ENCODE peak calls at places on chromosomes 4 and X, in four cellular contexts. J, Q, S and B are unnamed samples.
A peak's percentile ranks its signal among the peaks of the same experiment; 100 is the strongest.

GRCh38 chrX:13965531-13965930 is 64.2 kb downstream of the GEMIN8 start:
- DNase-seq in J (no peak), S (no peak), Q (no peak), B (no peak)

GRCh38 chrX:72308566-72309296 is 3.0 kb upstream of the CITED1 start:
- DNase-seq in J (peak; percentile 57), Q (peak; percentile 57), S (peak; percentile 68), B (no peak)

GRCh38 chrX:140141444-140142029 is 176.2 kb upstream of the CXorf66 start:
- DNase-seq in Q (peak; percentile 8), J (no peak), S (peak; percentile 41), B (no peak)

GRCh38 chr4:156154978-156155377 is 201.3 kb upstream of the CTSO start:
- DNase-seq in J (no peak), S (peak; percentile 41), Q (no peak), B (no peak)

GRCh38 chr4:123284166-123284565 is 112.4 kb upstream of the SPRY1 start:
- DNase-seq in J (peak; percentile 63), Q (no peak), S (no peak), B (no peak)

GRCh38 chr4:172061204-172061603 is 248.0 kb downstream of the GALNTL6 start:
- DNase-seq in J (no peak), Q (no peak), S (no peak), B (no peak)

GRCh38 chr4:38266616-38267015 is 306.4 kb downstream of the PTTG2 start:
- DNase-seq in J (peak; percentile 45), S (peak; percentile 79), Q (peak; percentile 37), B (peak; percentile 1)

GRCh38 chr4:165748321-165748720 is 124.7 kb upstream of the TLL1 start:
- DNase-seq in S (no peak), J (no peak), Q (no peak), B (no peak)

GRCh38 chr4:152629908-152630307 is 49.9 kb downstream of the TMEM154 start:
- DNase-seq in S (no peak), Q (no peak), J (no peak), B (no peak)

GRCh38 chrX:69124108-69124507 is 41.1 kb downstream of the PJA1 start:
- DNase-seq in Q (no peak), S (peak; percentile 56), J (peak; percentile 31), B (no peak)

GRCh38 chr4:147340111-147340510 is 140.8 kb upstream of the EDNRA start:
- DNase-seq in Q (peak; percentile 68), S (peak; percentile 84), J (peak; percentile 83), B (no peak)

GRCh38 chrX:40065291-40066046 is 32.3 kb downstream of the BCOR start:
- DNase-seq in S (no peak), Q (no peak), J (no peak), B (no peak)

GRCh38 chrX:40063555-40063954 is 34.2 kb downstream of the BCOR start:
- DNase-seq in J (no peak), Q (no peak), S (no peak), B (no peak)

GRCh38 chrX:40061871-40062524 is 35.8 kb downstream of the BCOR start:
- DNase-seq in Q (peak; percentile 52), S (no peak), J (no peak), B (no peak)

GRCh38 chrX:40062525-40063193 is 35.1 kb downstream of the BCOR start:
- DNase-seq in Q (peak; percentile 68), S (no peak), J (no peak), B (no peak)

GRCh38 chrX:40064055-40064597 is 33.6 kb downstream of the BCOR start:
- DNase-seq in Q (no peak), S (no peak), J (no peak), B (no peak)
- H3K4me2 ChIP-seq in Q (no peak overlapping the region), S (no peak overlapping the region), J (no peak overlapping the region), B (no peak overlapping the region)

GRCh38 chrX:40083979-40084359 is 13.8 kb downstream of the BCOR start:
- DNase-seq in S (no peak), Q (no peak), J (no peak), B (no peak)
- TF ChIP-seq EZH2 in S (no peak), Q (no peak), J (no peak), B (no peak)

GRCh38 chr4:7334521-7335275 is 100.0 kb downstream of the PSAPL1 start:
- DNase-seq in Q (peak; percentile 25), S (no peak), J (no peak), B (no peak)
- H3K27ac ChIP-seq in Q (no peak overlapping the region), S (no peak overlapping the region), J (no peak overlapping the region), B (no peak overlapping the region)

DNA sequence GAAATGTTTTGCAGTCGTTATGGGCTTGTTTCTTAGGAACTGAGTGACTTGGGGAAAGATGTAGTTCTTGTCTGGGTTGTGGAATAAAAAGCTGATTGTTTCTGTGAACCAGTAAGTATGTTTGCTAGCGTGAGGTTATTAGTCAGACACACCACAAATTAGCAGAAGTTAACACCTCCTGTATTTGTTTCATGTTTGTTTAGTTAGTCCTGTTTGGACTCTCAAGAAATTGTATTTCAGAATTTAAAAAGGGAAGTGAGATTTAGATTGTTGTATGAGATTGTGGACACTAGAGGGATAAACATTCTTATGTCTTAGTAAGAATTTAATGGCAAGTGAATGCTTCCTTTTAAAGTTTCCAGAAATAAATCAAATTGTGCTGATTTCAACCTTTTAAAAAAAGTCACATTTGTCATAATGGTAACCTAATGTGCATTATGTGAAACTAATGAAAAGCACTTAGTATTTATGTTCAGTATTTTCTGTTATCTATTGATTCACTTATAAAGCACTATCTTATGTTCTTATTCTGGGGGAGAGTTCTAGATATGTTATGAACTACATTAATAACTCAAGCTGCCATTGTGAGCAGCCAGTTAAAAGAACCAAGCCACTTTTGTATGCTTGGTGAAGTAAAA is 25.6 kb downstream of the ATP10D start:
- DNase-seq in Q (no peak), S (peak; percentile 60), J (no peak), B (no peak)
- H3K4me2 ChIP-seq in Q (no peak overlapping the region), S (peak overlapping the region; percentile 36), J (peak overlapping the region; percentile 16), B (peak overlapping the region; percentile 29)

GRCh38 chr4:143700420-143701352 is at the start of gene FREM3:
- DNase-seq in Q (peak; percentile 10), S (peak; percentile 17), J (no peak), B (no peak)
- TF ChIP-seq EZH2 in Q (peak; percentile 93), S (no peak), J (no peak), B (peak; percentile 90)

GRCh38 chrX:153507484-153508178 is 9.8 kb upstream of the ATP2B3 start:
- DNase-seq in Q (peak; percentile 47), J (no peak), S (peak; percentile 79), B (no peak)
- H3K27ac ChIP-seq in Q (no peak overlapping the region), J (no peak overlapping the region), S (no peak overlapping the region), B (no peak overlapping the region)